ENCODE peak calls at places on chromosome 10, in ten cellular contexts. B, U, L, K, W, D, Z, F, V and C are unnamed samples.

GRCh38 chr10:132477398-132478340 is 59.9 kb upstream of the INPP5A start:
- DNase-seq in B (no peak), U (no peak), L (no peak), K (peak), W (no peak), D (no peak), Z (no peak), F (no peak), V (no peak), C (no peak)

GRCh38 chr10:132858121-132859081 is 72.5 kb upstream of the NKX6-2 start:
- DNase-seq in B (no peak), U (no peak), L (no peak), K (peak), W (no peak), D (no peak), Z (no peak), F (no peak), V (no peak), C (no peak)

GRCh38 chr10:110758898-110759297 is 112.8 kb upstream of the PDCD4 start:
- DNase-seq in B (peak), U (no peak), L (peak), K (no peak), W (no peak), D (no peak), Z (no peak), F (no peak), V (no peak), C (no peak)

GRCh38 chr10:113126506-113127192 is 176.6 kb downstream of the TCF7L2 start:
- DNase-seq in B (peak), U (no peak), L (peak), K (peak), W (peak), D (peak), Z (peak), F (no peak), V (no peak), C (peak)

GRCh38 chr10:73785721-73786511 is 510 bp downstream of the ZSWIM8 start:
- DNase-seq in B (peak), U (peak), L (peak), K (no peak), W (no peak), D (peak), Z (no peak), F (no peak), V (no peak), C (peak)

GRCh38 chr10:3067045-3067858 is at the start of gene PFKP:
- DNase-seq in B (peak), U (peak), L (no peak), K (no peak), W (no peak), D (peak), Z (peak), F (no peak), V (no peak), C (peak)

GRCh38 chr10:131424053-131424452 is 112.5 kb upstream of the TCERG1L start:
- DNase-seq in B (no peak), U (no peak), L (no peak), K (no peak), W (no peak), D (no peak), Z (no peak), F (no peak), V (no peak), C (no peak)

GRCh38 chr10:34370121-34370520 is 445.0 kb downstream of the PARD3 start:
- DNase-seq in B (no peak), U (no peak), L (no peak), K (no peak), W (no peak), D (no peak), Z (no peak), F (no peak), V (no peak), C (no peak)

GRCh38 chr10:84902549-84902948 is 574.2 kb downstream of the CCSER2 start:
- DNase-seq in B (no peak), U (no peak), L (no peak), K (no peak), W (no peak), D (no peak), Z (no peak), F (no peak), V (no peak), C (no peak)

GRCh38 chr10:80924063-80924952 is 386.6 kb downstream of the SH2D4B start:
- DNase-seq in B (peak), U (no peak), L (no peak), K (no peak), W (no peak), D (peak), Z (peak), F (no peak), V (no peak), C (peak)

GRCh38 chr10:47025540-47026300 is 114.5 kb downstream of the PTPN20 start:
- DNase-seq in B (peak), U (no peak), L (no peak), K (peak), W (no peak), D (no peak), Z (peak), F (no peak), V (no peak), C (no peak)

GRCh38 chr10:118871244-118871865 is 116.6 kb upstream of the CACUL1 start:
- DNase-seq in B (peak), U (no peak), L (no peak), K (no peak), W (no peak), D (no peak), Z (no peak), F (no peak), V (no peak), C (no peak)

GRCh38 chr10:78179886-78180285 is 146.2 kb downstream of the RPS24 start:
- DNase-seq in B (no peak), U (no peak), L (no peak), K (no peak), W (no peak), D (no peak), Z (no peak), F (no peak), V (no peak), C (no peak)